ENCODE peak calls at places on chromosomes 7 and 10, in six cellular contexts. G is Caki2; V is COR-L47; T is stimulated activated CD4-positive, alpha-beta T cell treated with anti-CD3 and anti-CD28 coated beads, Interleukin-15, amount 100 ng/mL, for 24 hours; W is GM19239; J is ureter. S is an unnamed sample.

GRCh38 chr10:124066744-124067714 is 26.4 kb downstream of the CHST15 start:
- DNase-seq in G (no peak), V (no peak), T (no peak), W (no peak), J (no peak), S (no peak)

GRCh38 chr7:39637963-39638485 is 14.7 kb downstream of the RALA start:
- DNase-seq in G (no peak), V (no peak), T (no peak), W (no peak), J (no peak), S (no peak)

GRCh38 chr10:99975942-99976809 is 33.6 kb downstream of the DNMBP start:
- DNase-seq in G (no peak), V (no peak), T (no peak), W (no peak), J (no peak), S (no peak)

GRCh38 chr10:100522945-100523344 is 3.3 kb upstream of the SEC31B start:
- DNase-seq in G (no peak), V (no peak), T (no peak), W (no peak), J (no peak), S (no peak)

GRCh38 chr10:95648138-95648537 is 8.4 kb downstream of the ALDH18A1 start:
- DNase-seq in G (no peak), V (no peak), T (no peak), W (no peak), J (no peak), S (no peak)

GRCh38 chr7:43808410-43808809 is 49.9 kb downstream of the BLVRA start:
- DNase-seq in G (no peak), V (no peak), T (no peak), W (no peak), J (no peak), S (no peak)

GRCh38 chr10:114010316-114010715 is 33.4 kb upstream of the ADRB1 start:
- DNase-seq in G (no peak), V (no peak), T (no peak), W (no peak), J (no peak), S (no peak)

GRCh38 chr7:36977878-36978277 is 253.6 kb upstream of the AOAH start:
- DNase-seq in G (no peak), V (no peak), T (no peak), W (no peak), J (no peak), S (no peak)

GRCh38 chr7:4931932-4932331 is 27.1 kb downstream of the MMD2 start:
- DNase-seq in G (peak; percentile 51), V (peak; percentile 89), T (no peak), W (no peak), J (no peak), S (no peak)

GRCh38 chr10:91589015-91589655 is 43.7 kb downstream of the PPP1R3C start:
- DNase-seq in G (peak; percentile 85), V (no peak), T (no peak), W (no peak), J (peak; percentile 71), S (no peak)

S was measured in activated CD4-positive, alpha-beta memory T cell treated with anti-CD3 and anti-CD28 coated beads for 36 hours.